ENCODE peak calls at places on chromosomes 11 and 22, in seven cellular contexts. W, L, I, M, N, F and B are unnamed samples. For H3K4me1, the result is how much of the 10 kb centered on the place peaks cover.

GRCh38 chr11:77201991-77202841 is 74.2 kb downstream of the MYO7A start:
- DNase-seq in W (no peak), N (no peak), I (no peak), L (no peak), F (no peak), M (no peak), B (no peak)

GRCh38 chr11:70297341-70297740 is 26.9 kb downstream of the PPFIA1 start:
- DNase-seq in F (peak), N (no peak), M (no peak), W (no peak), L (no peak), I (no peak), B (peak)

GRCh38 chr11:10499452-10500262 is 41.3 kb downstream of the RNF141 start:
- DNase-seq in I (no peak), N (no peak), L (peak), W (no peak), M (no peak), F (no peak), B (no peak)

GRCh38 chr11:75233688-75234295 is 6.8 kb upstream of the TPBGL start:
- DNase-seq in F (peak), W (peak), M (peak), N (peak), L (peak), I (peak), B (peak)

GRCh38 chr11:93591247-93591898 is 48.2 kb upstream of the SMCO4 start:
- DNase-seq in L (peak), N (no peak), M (no peak), F (peak), W (no peak), I (no peak), B (no peak)

GRCh38 chr11:116255234-116255953 is 517.4 kb downstream of the BUD13 start:
- DNase-seq in N (no peak), M (no peak), W (no peak), I (no peak), F (no peak), L (no peak), B (no peak)

GRCh38 chr22:27879923-27880322 is 39.1 kb downstream of the PITPNB start:
- DNase-seq in M (peak), F (peak), W (peak), I (peak), L (peak), N (peak), B (peak)

GRCh38 chr11:11010624-11011127 is 152.8 kb upstream of the ZBED5 start:
- DNase-seq in M (no peak), W (peak), F (peak), L (peak), N (peak), I (peak), B (peak)

GRCh38 chr22:44819966-44820631 is 67.7 kb downstream of the ARHGAP8 start:
- DNase-seq in W (peak), N (no peak), L (no peak), F (no peak), M (no peak), I (no peak), B (no peak)

GRCh38 chr22:23383491-23384450 is 196.3 kb downstream of the IGLL1 start:
- DNase-seq in L (no peak), I (peak), F (no peak), W (peak), N (peak), M (no peak), B (no peak)

GRCh38 chr11:22792497-22792896 is 37.1 kb downstream of the SVIP start:
- DNase-seq in W (no peak), M (peak), N (no peak), L (peak), I (peak), F (peak), B (peak)

GRCh38 chr11:11620966-11621880 is 582 bp downstream of the GALNT18 start:
- DNase-seq in M (peak), N (peak), F (peak), L (peak), I (peak), W (peak), B (peak)

GRCh38 chr11:114180301-114181055 is 115.7 kb upstream of the NNMT start:
- DNase-seq in M (no peak), N (peak), I (peak), F (no peak), W (peak), L (peak), B (peak)

GRCh38 chr11:8773916-8774537 is 91.4 kb downstream of the RPL27A start:
- DNase-seq in F (peak), I (no peak), L (no peak), M (no peak), W (no peak), N (no peak), B (no peak)

GRCh38 chr11:57460756-57461749 is 725 bp downstream of the RTN4RL2 start:
- DNase-seq in W (peak), L (no peak), F (no peak), M (peak), I (no peak), N (peak), B (no peak)

GRCh38 chr22:49880281-49880680 is 26.6 kb downstream of the ZBED4 start:
- DNase-seq in N (no peak), I (no peak), L (no peak), M (no peak), W (peak), F (no peak), B (peak)

GRCh38 chr22:25987948-25988347 is 181.3 kb upstream of the SEZ6L start:
- DNase-seq in M (no peak), F (no peak), I (no peak), W (peak), N (no peak), L (no peak), B (no peak)

GRCh38 chr22:45998638-45999378 is 21.8 kb upstream of the WNT7B start:
- DNase-seq in F (no peak), L (no peak), I (no peak), M (no peak), N (no peak), W (no peak), B (no peak)

GRCh38 chr22:38036392-38037062 is 20.7 kb upstream of the PICK1 start:
- DNase-seq in W (no peak), I (no peak), L (no peak), N (no peak), F (no peak), M (no peak), B (no peak)

GRCh38 chr22:45202333-45203149 is 38.2 kb downstream of the KIAA0930 start:
- DNase-seq in F (peak), W (no peak), N (no peak), L (no peak), M (no peak), I (no peak), B (no peak)

GRCh38 chr22:35219012-35219411 is 38.3 kb upstream of the HMGXB4 start:
- DNase-seq in M (peak), F (peak), I (no peak), L (no peak), N (no peak), W (no peak), B (no peak)

GRCh38 chr11:29333993-29334780 is 682.6 kb downstream of the KCNA4 start:
- DNase-seq in I (peak), M (no peak), L (peak), N (peak), F (peak), W (peak), B (peak)

GRCh38 chr22:29002603-29003002 is 59.0 kb downstream of the C22orf31 start:
- DNase-seq in W (no peak), L (no peak), N (no peak), F (no peak), I (no peak), M (no peak), B (no peak)

GRCh38 chr11:79242616-79243015 is 198.2 kb downstream of the TENM4 start:
- DNase-seq in I (no peak), W (no peak), F (no peak), M (no peak), L (peak), N (no peak), B (no peak)

GRCh38 chr11:123430736-123431356 is 777 bp downstream of the GRAMD1B start:
- DNase-seq in M (no peak), F (peak), N (peak), I (peak), W (peak), L (peak), B (peak)

GRCh38 chr11:70524096-70524922 is 126.0 kb downstream of the CTTN start:
- DNase-seq in F (no peak), M (no peak), L (no peak), W (peak), N (no peak), I (no peak), B (no peak)

GRCh38 chr11:105720096-105720495 is 110.2 kb downstream of the GRIA4 start:
- DNase-seq in W (no peak), N (no peak), L (no peak), F (no peak), M (no peak), I (no peak), B (no peak)

GRCh38 chr22:38136607-38137006 is 26.1 kb upstream of the BAIAP2L2 start:
- DNase-seq in N (no peak), F (no peak), I (no peak), L (no peak), W (no peak), M (no peak), B (no peak)

GRCh38 chr22:44225091-44225689 is 44.5 kb downstream of the PARVG start:
- DNase-seq in L (no peak), I (no peak), M (no peak), F (no peak), N (no peak), W (no peak), B (no peak)

GRCh38 chr11:125916683-125917337 is 12.5 kb downstream of the DDX25 start:
- DNase-seq in N (no peak), M (no peak), L (no peak), F (no peak), I (no peak), W (no peak), B (no peak)

GRCh38 chr11:2836335-2837095 is 49.1 kb downstream of the CDKN1C start:
- DNase-seq in W (no peak), I (no peak), L (no peak), N (no peak), M (peak), F (no peak), B (no peak)

GRCh38 chr11:132238331-132238730 is 867.9 kb downstream of the NTM start:
- DNase-seq in F (no peak), I (no peak), W (no peak), N (no peak), M (no peak), L (no peak), B (no peak)

GRCh38 chr11:108501396-108501795 is 3.2 kb upstream of the POGLUT3 start:
- DNase-seq in W (no peak), N (no peak), F (no peak), M (no peak), I (no peak), L (no peak), B (no peak)

GRCh38 chr22:36026741-36027140 is 1.9 kb downstream of the RBFOX2 start:
- DNase-seq in L (peak), M (no peak), W (peak), F (peak), N (no peak), I (peak), B (peak)

GRCh38 chr11:86687083-86687799 is 14.8 kb upstream of the ME3 start:
- DNase-seq in I (no peak), F (no peak), M (no peak), N (no peak), L (no peak), W (no peak), B (peak)

DNA sequence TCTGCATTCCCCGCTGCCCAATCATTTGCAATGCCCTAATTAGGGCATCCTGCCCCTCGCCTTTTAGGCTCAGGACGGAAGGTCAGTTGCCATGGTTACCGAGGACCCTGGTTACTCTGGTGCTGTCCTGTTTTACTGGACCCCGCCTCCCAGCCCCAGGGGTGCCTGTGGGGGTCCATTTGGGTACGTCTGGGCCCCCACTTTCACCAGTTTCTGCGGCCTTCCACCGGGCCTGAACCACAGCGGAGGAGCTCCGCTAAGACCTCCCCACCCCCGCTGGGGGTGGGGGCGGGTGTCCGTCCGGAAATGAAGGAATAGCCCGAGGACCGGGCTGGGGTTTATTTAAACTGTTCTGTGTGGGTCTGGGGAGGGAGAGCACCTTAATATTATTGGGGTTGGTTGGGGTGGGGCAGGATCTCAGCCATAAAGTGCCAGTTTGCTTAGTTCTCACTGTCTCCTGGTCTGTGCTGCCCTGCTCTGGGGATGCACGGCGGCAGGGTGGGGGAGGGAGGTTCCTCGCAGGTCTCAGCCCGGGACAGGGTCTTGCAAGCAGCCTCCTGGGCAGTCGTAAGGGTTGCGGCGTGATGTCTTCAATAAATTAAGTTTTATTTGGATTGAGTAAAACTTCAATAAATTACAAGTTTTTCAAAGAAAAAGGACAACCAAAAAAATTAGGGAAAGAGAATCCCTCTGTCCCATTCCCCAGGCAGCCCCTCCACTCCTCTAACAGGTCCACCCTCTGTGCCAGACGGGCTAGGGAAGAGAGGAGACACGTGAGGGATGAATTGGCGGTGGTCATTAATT is 5.3 kb downstream of the PHOX2A start:
- DNase-seq in W (peak), F (no peak), M (no peak), I (no peak), N (no peak), L (no peak), B (no peak)
- TF ChIP-seq CTCF in W (no peak), F (no peak), M (no peak), I (peak), N (no peak), L (no peak), B (no peak)

DNA sequence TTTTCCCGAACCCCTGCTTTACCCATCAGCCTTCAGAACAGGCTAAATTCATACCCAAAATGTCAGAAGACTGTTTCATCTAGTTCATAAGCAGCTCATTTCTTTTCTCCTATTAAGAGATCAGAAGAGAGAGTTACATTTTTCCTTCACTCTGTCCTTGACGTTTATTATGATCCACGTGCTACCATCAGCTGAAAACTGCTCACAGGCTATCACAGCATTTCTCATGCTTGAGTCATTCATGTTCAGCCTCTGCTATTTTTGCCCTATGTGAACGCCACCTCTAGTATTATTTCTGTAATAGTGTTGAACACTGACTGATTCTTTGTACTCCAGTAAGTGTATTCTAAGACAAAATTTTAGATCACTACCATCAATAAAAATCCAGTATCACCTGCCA is 51.9 kb downstream of the SLC1A2 start:
- DNase-seq in W (no peak), L (peak), N (no peak), I (peak), F (no peak), M (no peak), B (no peak)
- TF ChIP-seq EZH2 in W (no peak), L (no peak), N (no peak), I (no peak), F (no peak), M (no peak), B (no peak)

GRCh38 chr11:58596621-58597020 is 17.8 kb downstream of the ZFP91 start:
- DNase-seq in M (no peak), N (no peak), W (no peak), I (no peak), F (no peak), L (no peak), B (no peak)
- H3K4me1 ChIP-seq in M (under half), N (under half), W (under half), I (under half), F (under half), L (under half), B (under half)

DNA sequence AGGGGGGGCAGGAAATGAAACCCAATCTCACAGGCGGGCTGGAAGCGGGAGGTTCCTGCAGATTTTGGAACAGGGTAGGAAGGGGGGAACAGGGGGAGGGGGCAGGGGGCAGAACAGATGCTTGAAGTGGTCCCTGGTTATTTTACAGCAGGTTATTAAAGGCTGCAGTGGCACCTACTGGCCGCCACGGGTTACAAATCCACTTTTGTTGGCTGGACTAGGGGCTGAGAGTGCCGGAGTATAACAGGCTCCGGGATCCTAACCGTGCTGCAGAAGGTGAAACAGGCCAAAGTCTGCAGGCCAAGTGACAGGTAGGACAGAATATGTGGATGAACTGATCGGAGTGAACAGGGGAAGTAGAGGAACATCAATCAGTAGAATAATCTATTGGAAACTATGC is 2.5 kb downstream of the ROBO3 start:
- DNase-seq in M (peak), F (no peak), W (peak), I (peak), N (peak), L (peak), B (peak)
- TF ChIP-seq CTCF in M (peak), F (peak), W (peak), I (peak), N (peak), L (peak), B (peak)

DNA sequence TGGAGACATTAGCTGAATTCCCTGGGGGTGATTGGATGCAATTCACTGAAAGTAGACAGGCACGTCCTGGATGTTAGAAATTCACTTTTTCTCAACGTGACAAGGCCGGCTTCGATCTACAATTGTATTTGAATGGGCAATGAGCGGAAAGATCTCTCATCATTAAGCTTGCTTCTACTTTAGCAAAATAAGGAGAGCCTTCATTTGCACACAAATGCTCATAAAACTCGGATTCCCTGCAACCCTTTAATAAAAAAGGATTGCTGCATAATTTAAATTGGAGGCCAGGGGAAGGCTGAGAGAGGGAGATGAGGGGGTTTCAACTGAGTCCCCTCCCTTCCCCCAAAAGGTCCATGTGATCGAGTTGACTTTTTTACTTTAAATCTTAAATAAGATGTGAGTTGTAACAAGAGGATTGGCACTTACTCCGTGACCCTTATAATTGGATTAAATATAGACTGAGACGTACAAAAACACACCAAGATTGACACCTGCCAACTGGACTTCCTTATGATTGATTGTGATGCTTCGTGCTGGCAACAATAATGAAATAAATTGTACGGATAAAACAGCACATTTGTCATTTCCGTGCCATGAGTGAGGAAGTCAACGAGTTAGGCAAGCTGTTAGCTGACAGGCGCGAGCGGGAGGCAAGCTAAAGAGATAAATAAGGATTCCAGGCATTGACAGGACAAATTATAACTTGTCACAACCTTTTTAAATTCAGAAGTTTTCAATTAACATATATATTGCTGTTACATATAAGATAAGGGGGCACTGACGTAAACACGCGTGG is 10.9 kb upstream of the PAX6 start:
- DNase-seq in I (no peak), M (no peak), L (no peak), N (peak), F (no peak), W (peak), B (no peak)
- TF ChIP-seq EZH2 in I (no peak), M (no peak), L (peak), N (peak), F (no peak), W (peak), B (peak)

GRCh38 chr11:27388869-27389268 is 25.9 kb upstream of the CCDC34 start:
- DNase-seq in N (no peak), L (no peak), M (no peak), I (no peak), F (no peak), W (no peak), B (no peak)
- H3K4me1 ChIP-seq in N (half or more), L (under half), M (under half), I (half or more), F (under half), W (half or more), B (under half)

DNA sequence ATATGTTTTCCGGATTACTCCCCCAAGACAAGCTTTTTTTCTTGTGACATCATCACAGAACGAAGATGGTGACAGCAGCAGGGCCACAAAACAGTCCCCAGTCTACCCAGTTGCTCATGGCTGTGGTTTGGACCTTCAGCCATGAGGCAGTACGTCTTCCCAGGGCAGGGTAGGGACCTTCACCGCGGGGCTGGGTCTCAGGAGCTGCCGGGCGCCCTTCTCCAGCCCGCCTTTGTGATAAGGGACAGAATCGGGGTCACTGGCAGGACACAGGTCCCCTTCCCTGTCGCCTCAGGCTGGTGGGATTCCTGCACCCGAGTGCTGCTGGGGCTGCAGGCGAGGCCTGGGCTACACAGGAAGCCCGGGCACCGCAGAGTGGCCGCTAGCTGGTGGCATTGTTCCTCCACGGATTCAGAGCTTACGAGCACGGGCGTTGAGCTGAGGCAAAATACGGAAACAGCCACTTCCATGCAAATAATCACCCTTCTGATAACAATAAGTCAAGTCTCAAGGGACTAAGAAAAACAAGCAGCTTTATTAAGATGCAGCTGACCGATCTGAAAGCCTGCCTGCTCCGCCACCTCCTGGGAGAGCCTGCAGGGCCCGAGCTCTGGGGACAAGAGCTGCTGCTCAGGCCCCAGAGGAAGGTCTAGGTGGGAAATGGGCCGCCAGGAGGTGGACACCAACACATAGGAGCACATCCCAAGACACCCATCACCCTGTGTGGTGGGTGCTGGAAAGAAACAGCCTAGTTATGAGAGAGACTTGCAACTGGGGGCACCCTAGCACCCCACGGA is 12.3 kb downstream of the TBX1 start:
- DNase-seq in W (no peak), M (peak), I (no peak), N (no peak), L (no peak), F (no peak), B (peak)
- TF ChIP-seq CTCF in W (no peak), M (peak), I (no peak), N (no peak), L (no peak), F (no peak), B (peak)

GRCh38 chr22:30245985-30246901 is at the start of gene LIF:
- DNase-seq in F (peak), I (peak), W (peak), M (peak), N (peak), L (peak), B (peak)
- TF ChIP-seq EZH2 in F (no peak), I (no peak), W (no peak), M (no peak), N (peak), L (no peak), B (no peak)

GRCh38 chr11:65650547-65651338 is 12.0 kb downstream of the RELA start:
- DNase-seq in N (no peak), W (peak), I (no peak), M (no peak), L (no peak), F (peak), B (no peak)
- H3K4me1 ChIP-seq in N (under half), W (under half), I (under half), M (half or more), L (under half), F (half or more), B (under half)